ENCODE peak calls at places on chromosomes 13 and 19, in six cellular contexts. G, D, Y, N, Z and V are unnamed samples.

GRCh38 chr19:5792224-5792623 is 1.3 kb upstream of the DUS3L start:
- DNase-seq in Z (no peak), N (no peak), D (no peak), Y (no peak), G (no peak), V (no peak)

GRCh38 chr13:107348931-107349330 is 781.0 kb upstream of the ARGLU1 start:
- DNase-seq in Y (no peak), D (no peak), N (no peak), G (no peak), Z (no peak), V (no peak)

GRCh38 chr13:66933527-66933926 is 296.6 kb downstream of the PCDH9 start:
- DNase-seq in G (no peak), Z (no peak), D (no peak), Y (no peak), N (no peak), V (no peak)

GRCh38 chr13:74562381-74562780 is 428.2 kb upstream of the KLF12 start:
- DNase-seq in D (no peak), Z (no peak), N (no peak), G (no peak), Y (no peak), V (no peak)

GRCh38 chr19:41616785-41617621 is 9.9 kb downstream of the CEACAM4 start:
- DNase-seq in Z (peak), D (peak), N (no peak), Y (peak), G (no peak), V (no peak)

GRCh38 chr13:113167575-113167974 is 9.1 kb downstream of the PROZ start:
- DNase-seq in Y (no peak), Z (no peak), N (no peak), D (no peak), G (no peak), V (no peak)

GRCh38 chr19:17847538-17848366 is at the start of gene JAK3:
- DNase-seq in N (peak), D (no peak), Y (no peak), G (no peak), Z (no peak), V (peak)

GRCh38 chr19:17938092-17938845 is 5.5 kb downstream of the CCDC124 start:
- DNase-seq in D (peak), G (no peak), Z (peak), Y (peak), N (peak), V (peak)

GRCh38 chr19:53102701-53103140 is 501 bp downstream of the ZNF160 start:
- DNase-seq in G (no peak), Z (no peak), Y (peak), D (peak), N (peak), V (peak)